ENCODE peak calls at places on chromosome 15, in five cellular contexts. One of them, this sample, is unnamed.

GRCh38 chr15:28933710-28934445 is 48.1 kb downstream of the APBA2 start:
- DNase-seq in naive thymus-derived CD4-positive, alpha-beta T cell: no peak
- DNase-seq in CD14-positive monocyte: no peak
- DNase-seq in GM18507: no peak
- DNase-seq in NCI-H1694: no peak
- DNase-seq in this sample: no peak

GRCh38 chr15:74373731-74374647 is 6.5 kb upstream of the CYP11A1 start:
- DNase-seq in GM18507: peak
- DNase-seq in naive thymus-derived CD4-positive, alpha-beta T cell: peak
- DNase-seq in CD14-positive monocyte: peak
- DNase-seq in NCI-H1694: peak
- DNase-seq in this sample: peak

GRCh38 chr15:28023933-28024888 is 74.9 kb downstream of the OCA2 start:
- DNase-seq in NCI-H1694: no peak
- DNase-seq in GM18507: no peak
- DNase-seq in naive thymus-derived CD4-positive, alpha-beta T cell: no peak
- DNase-seq in CD14-positive monocyte: no peak
- DNase-seq in this sample: no peak

GRCh38 chr15:98123834-98124233 is 163.3 kb downstream of the ARRDC4 start:
- DNase-seq in CD14-positive monocyte: no peak
- DNase-seq in NCI-H1694: no peak
- DNase-seq in GM18507: no peak
- DNase-seq in naive thymus-derived CD4-positive, alpha-beta T cell: no peak
- DNase-seq in this sample: no peak

GRCh38 chr15:52496776-52497470 is 31.8 kb downstream of the MYO5A start:
- DNase-seq in GM18507: no peak
- DNase-seq in NCI-H1694: peak
- DNase-seq in CD14-positive monocyte: no peak
- DNase-seq in naive thymus-derived CD4-positive, alpha-beta T cell: no peak
- DNase-seq in this sample: no peak

GRCh38 chr15:100642950-100643338 is 40.6 kb downstream of the ASB7 start:
- DNase-seq in NCI-H1694: no peak
- DNase-seq in CD14-positive monocyte: no peak
- DNase-seq in naive thymus-derived CD4-positive, alpha-beta T cell: no peak
- DNase-seq in GM18507: no peak
- DNase-seq in this sample: no peak

GRCh38 chr15:35444557-35445204 is 101.3 kb downstream of the DPH6 start:
- DNase-seq in NCI-H1694: peak
- DNase-seq in CD14-positive monocyte: no peak
- DNase-seq in naive thymus-derived CD4-positive, alpha-beta T cell: no peak
- DNase-seq in GM18507: peak
- DNase-seq in this sample: no peak

GRCh38 chr15:67794832-67795574 is 30.3 kb upstream of the SKOR1 start:
- DNase-seq in GM18507: no peak
- DNase-seq in CD14-positive monocyte: no peak
- DNase-seq in NCI-H1694: no peak
- DNase-seq in naive thymus-derived CD4-positive, alpha-beta T cell: no peak
- DNase-seq in this sample: no peak

GRCh38 chr15:65101418-65101890 is 13.5 kb downstream of the UBAP1L start:
- DNase-seq in naive thymus-derived CD4-positive, alpha-beta T cell: peak
- DNase-seq in GM18507: peak
- DNase-seq in CD14-positive monocyte: no peak
- DNase-seq in NCI-H1694: peak
- DNase-seq in this sample: peak

GRCh38 chr15:95825672-95826387 is 504.7 kb upstream of the NR2F2 start:
- DNase-seq in NCI-H1694: no peak
- DNase-seq in CD14-positive monocyte: no peak
- DNase-seq in naive thymus-derived CD4-positive, alpha-beta T cell: no peak
- DNase-seq in GM18507: no peak
- DNase-seq in this sample: no peak

GRCh38 chr15:74314897-74315438 is 52.5 kb downstream of the CYP11A1 start:
- DNase-seq in NCI-H1694: no peak
- DNase-seq in GM18507: no peak
- DNase-seq in CD14-positive monocyte: no peak
- DNase-seq in naive thymus-derived CD4-positive, alpha-beta T cell: peak
- DNase-seq in this sample: no peak

GRCh38 chr15:95105229-95105628 is 873.9 kb downstream of the MCTP2 start:
- DNase-seq in naive thymus-derived CD4-positive, alpha-beta T cell: no peak
- DNase-seq in NCI-H1694: no peak
- DNase-seq in CD14-positive monocyte: no peak
- DNase-seq in GM18507: no peak
- DNase-seq in this sample: no peak

GRCh38 chr15:31153531-31153930 is 52.0 kb upstream of the TRPM1 start:
- DNase-seq in naive thymus-derived CD4-positive, alpha-beta T cell: no peak
- DNase-seq in CD14-positive monocyte: no peak
- DNase-seq in GM18507: no peak
- DNase-seq in NCI-H1694: no peak
- DNase-seq in this sample: no peak

GRCh38 chr15:90915808-90916440 is 12.8 kb downstream of the MAN2A2 start:
- DNase-seq in naive thymus-derived CD4-positive, alpha-beta T cell: no peak
- DNase-seq in GM18507: no peak
- DNase-seq in NCI-H1694: no peak
- DNase-seq in CD14-positive monocyte: peak
- DNase-seq in this sample: no peak

GRCh38 chr15:57438166-57438565 is 61.9 kb downstream of the CGNL1 start:
- DNase-seq in CD14-positive monocyte: no peak
- DNase-seq in naive thymus-derived CD4-positive, alpha-beta T cell: no peak
- DNase-seq in NCI-H1694: no peak
- DNase-seq in GM18507: no peak
- DNase-seq in this sample: no peak

GRCh38 chr15:91140561-91140960 is 40.5 kb downstream of the SV2B start:
- DNase-seq in CD14-positive monocyte: no peak
- DNase-seq in GM18507: no peak
- DNase-seq in naive thymus-derived CD4-positive, alpha-beta T cell: no peak
- DNase-seq in NCI-H1694: no peak
- DNase-seq in this sample: no peak

GRCh38 chr15:50181983-50182232 is at the start of gene SLC27A2:
- DNase-seq in CD14-positive monocyte: no peak
- DNase-seq in NCI-H1694: no peak
- DNase-seq in naive thymus-derived CD4-positive, alpha-beta T cell: no peak
- DNase-seq in GM18507: no peak
- DNase-seq in this sample: no peak

GRCh38 chr15:67009576-67010569 is 55.5 kb upstream of the SMAD3 start:
- DNase-seq in GM18507: no peak
- DNase-seq in CD14-positive monocyte: no peak
- DNase-seq in NCI-H1694: no peak
- DNase-seq in naive thymus-derived CD4-positive, alpha-beta T cell: no peak
- DNase-seq in this sample: no peak

GRCh38 chr15:71543413-71543812 is 266.9 kb upstream of the NR2E3 start:
- DNase-seq in GM18507: no peak
- DNase-seq in NCI-H1694: no peak
- DNase-seq in naive thymus-derived CD4-positive, alpha-beta T cell: no peak
- DNase-seq in CD14-positive monocyte: no peak
- DNase-seq in this sample: no peak

GRCh38 chr15:75620043-75620775 is 5.3 kb downstream of the SNUPN start:
- DNase-seq in GM18507: no peak
- DNase-seq in NCI-H1694: no peak
- DNase-seq in CD14-positive monocyte: no peak
- DNase-seq in naive thymus-derived CD4-positive, alpha-beta T cell: no peak
- DNase-seq in this sample: no peak

GRCh38 chr15:40279437-40280141 is 3.3 kb downstream of the ANKRD63 start:
- DNase-seq in naive thymus-derived CD4-positive, alpha-beta T cell: peak
- DNase-seq in NCI-H1694: peak
- DNase-seq in CD14-positive monocyte: peak
- DNase-seq in GM18507: peak
- DNase-seq in this sample: no peak